ENCODE peak calls at places on chromosomes 2 and 18, in eight cellular contexts. One of them, this sample, is unnamed.

GRCh38 chr2:238379096-238379810 is 47.5 kb upstream of the ASB1 start:
- DNase-seq in uterus: no peak
- DNase-seq in fibroblast of mammary gland: no peak
- DNase-seq in K562: no peak
- DNase-seq in lower lobe of right lung: peak
- DNase-seq in NB4: peak
- DNase-seq in AG09319: no peak
- DNase-seq in left lung: peak
- DNase-seq in this sample: no peak

GRCh38 chr2:31324000-31324633 is 90.2 kb downstream of the EHD3 start:
- DNase-seq in uterus: no peak
- DNase-seq in fibroblast of mammary gland: no peak
- DNase-seq in K562: no peak
- DNase-seq in lower lobe of right lung: no peak
- DNase-seq in NB4: no peak
- DNase-seq in AG09319: no peak
- DNase-seq in left lung: no peak
- DNase-seq in this sample: no peak

GRCh38 chr2:219571311-219572236 is at the start of gene OBSL1:
- DNase-seq in uterus: peak
- DNase-seq in fibroblast of mammary gland: peak
- DNase-seq in K562: peak
- DNase-seq in lower lobe of right lung: peak
- DNase-seq in NB4: peak
- DNase-seq in AG09319: peak
- DNase-seq in left lung: peak
- DNase-seq in this sample: peak

GRCh38 chr2:178109813-178110212 is 2.4 kb upstream of the RBM45 start:
- DNase-seq in uterus: no peak
- DNase-seq in fibroblast of mammary gland: peak
- DNase-seq in K562: peak
- DNase-seq in lower lobe of right lung: no peak
- DNase-seq in NB4: peak
- DNase-seq in AG09319: no peak
- DNase-seq in left lung: no peak
- DNase-seq in this sample: no peak

GRCh38 chr2:204888222-204888621 is 342.9 kb downstream of the PARD3B start:
- DNase-seq in uterus: no peak
- DNase-seq in fibroblast of mammary gland: peak
- DNase-seq in K562: no peak
- DNase-seq in lower lobe of right lung: no peak
- DNase-seq in NB4: no peak
- DNase-seq in AG09319: no peak
- DNase-seq in left lung: no peak
- DNase-seq in this sample: no peak

GRCh38 chr2:206232287-206233035 is 42.0 kb upstream of the ZDBF2 start:
- DNase-seq in uterus: no peak
- DNase-seq in fibroblast of mammary gland: no peak
- DNase-seq in K562: no peak
- DNase-seq in lower lobe of right lung: no peak
- DNase-seq in NB4: no peak
- DNase-seq in AG09319: no peak
- DNase-seq in left lung: no peak
- DNase-seq in this sample: no peak

GRCh38 chr18:59070181-59070912 is 69.3 kb upstream of the SEC11C start:
- DNase-seq in uterus: peak
- DNase-seq in fibroblast of mammary gland: peak
- DNase-seq in K562: peak
- DNase-seq in lower lobe of right lung: peak
- DNase-seq in NB4: peak
- DNase-seq in AG09319: no peak
- DNase-seq in left lung: peak
- DNase-seq in this sample: peak

GRCh38 chr2:216992056-216992455 is 132.2 kb upstream of the TNP1 start:
- DNase-seq in uterus: peak
- DNase-seq in fibroblast of mammary gland: peak
- DNase-seq in K562: no peak
- DNase-seq in lower lobe of right lung: no peak
- DNase-seq in NB4: no peak
- DNase-seq in AG09319: no peak
- DNase-seq in left lung: no peak
- DNase-seq in this sample: no peak

GRCh38 chr2:7225848-7226247 is 308.6 kb downstream of the RNF144A start:
- DNase-seq in uterus: no peak
- DNase-seq in fibroblast of mammary gland: no peak
- DNase-seq in K562: no peak
- DNase-seq in lower lobe of right lung: no peak
- DNase-seq in NB4: no peak
- DNase-seq in AG09319: no peak
- DNase-seq in left lung: no peak
- DNase-seq in this sample: no peak

GRCh38 chr2:57333221-57333620 is 713.4 kb upstream of the VRK2 start:
- DNase-seq in uterus: no peak
- DNase-seq in fibroblast of mammary gland: no peak
- DNase-seq in K562: no peak
- DNase-seq in lower lobe of right lung: no peak
- DNase-seq in NB4: no peak
- DNase-seq in AG09319: no peak
- DNase-seq in left lung: no peak
- DNase-seq in this sample: no peak

GRCh38 chr2:66390811-66391210 is 44.1 kb upstream of the MEIS1 start:
- DNase-seq in uterus: no peak
- DNase-seq in fibroblast of mammary gland: no peak
- DNase-seq in K562: no peak
- DNase-seq in lower lobe of right lung: no peak
- DNase-seq in NB4: no peak
- DNase-seq in AG09319: no peak
- DNase-seq in left lung: no peak
- DNase-seq in this sample: no peak

GRCh38 chr2:234203135-234203984 is 152.9 kb downstream of the SPP2 start:
- DNase-seq in uterus: no peak
- DNase-seq in fibroblast of mammary gland: peak
- DNase-seq in K562: no peak
- DNase-seq in lower lobe of right lung: no peak
- DNase-seq in NB4: no peak
- DNase-seq in AG09319: peak
- DNase-seq in left lung: peak
- DNase-seq in this sample: no peak

GRCh38 chr2:172196768-172197322 is 94.1 kb upstream of the DLX2 start:
- DNase-seq in uterus: no peak
- DNase-seq in fibroblast of mammary gland: peak
- DNase-seq in K562: no peak
- DNase-seq in lower lobe of right lung: peak
- DNase-seq in NB4: peak
- DNase-seq in AG09319: peak
- DNase-seq in left lung: peak
- DNase-seq in this sample: no peak

GRCh38 chr2:2904721-2905340 is 472.8 kb downstream of the EIPR1 start:
- DNase-seq in uterus: no peak
- DNase-seq in fibroblast of mammary gland: no peak
- DNase-seq in K562: no peak
- DNase-seq in lower lobe of right lung: no peak
- DNase-seq in NB4: no peak
- DNase-seq in AG09319: no peak
- DNase-seq in left lung: no peak
- DNase-seq in this sample: no peak

GRCh38 chr2:1850031-1850430 is 105.7 kb upstream of the PXDN start:
- DNase-seq in uterus: no peak
- DNase-seq in fibroblast of mammary gland: no peak
- DNase-seq in K562: no peak
- DNase-seq in lower lobe of right lung: no peak
- DNase-seq in NB4: no peak
- DNase-seq in AG09319: no peak
- DNase-seq in left lung: no peak
- DNase-seq in this sample: no peak

GRCh38 chr2:56191617-56192016 is 7.8 kb downstream of the CCDC85A start:
- DNase-seq in uterus: no peak
- DNase-seq in fibroblast of mammary gland: peak
- DNase-seq in K562: no peak
- DNase-seq in lower lobe of right lung: no peak
- DNase-seq in NB4: peak
- DNase-seq in AG09319: no peak
- DNase-seq in left lung: no peak
- DNase-seq in this sample: peak

GRCh38 chr2:109285244-109285651 is 156.2 kb downstream of the SH3RF3 start:
- DNase-seq in uterus: no peak
- DNase-seq in fibroblast of mammary gland: peak
- DNase-seq in K562: no peak
- DNase-seq in lower lobe of right lung: no peak
- DNase-seq in NB4: peak
- DNase-seq in AG09319: no peak
- DNase-seq in left lung: no peak
- DNase-seq in this sample: no peak

GRCh38 chr2:219003267-219003634 is 10.0 kb upstream of the CRYBA2 start:
- DNase-seq in uterus: no peak
- DNase-seq in fibroblast of mammary gland: no peak
- DNase-seq in K562: no peak
- DNase-seq in lower lobe of right lung: no peak
- DNase-seq in NB4: no peak
- DNase-seq in AG09319: no peak
- DNase-seq in left lung: no peak
- DNase-seq in this sample: no peak

GRCh38 chr2:220835563-220835962 is 736.5 kb downstream of the EPHA4 start:
- DNase-seq in uterus: no peak
- DNase-seq in fibroblast of mammary gland: peak
- DNase-seq in K562: no peak
- DNase-seq in lower lobe of right lung: no peak
- DNase-seq in NB4: no peak
- DNase-seq in AG09319: no peak
- DNase-seq in left lung: no peak
- DNase-seq in this sample: no peak

GRCh38 chr2:235529621-235530020 is 35.8 kb downstream of the AGAP1 start:
- DNase-seq in uterus: no peak
- DNase-seq in fibroblast of mammary gland: no peak
- DNase-seq in K562: no peak
- DNase-seq in lower lobe of right lung: no peak
- DNase-seq in NB4: no peak
- DNase-seq in AG09319: no peak
- DNase-seq in left lung: peak
- DNase-seq in this sample: no peak

GRCh38 chr2:58448845-58449244 is 207.7 kb upstream of the FANCL start:
- DNase-seq in uterus: no peak
- DNase-seq in fibroblast of mammary gland: no peak
- DNase-seq in K562: no peak
- DNase-seq in lower lobe of right lung: no peak
- DNase-seq in NB4: no peak
- DNase-seq in AG09319: no peak
- DNase-seq in left lung: no peak
- DNase-seq in this sample: no peak

GRCh38 chr2:176744156-176744555 is 468.4 kb upstream of the HNRNPA3 start:
- DNase-seq in uterus: no peak
- DNase-seq in fibroblast of mammary gland: no peak
- DNase-seq in K562: no peak
- DNase-seq in lower lobe of right lung: no peak
- DNase-seq in NB4: no peak
- DNase-seq in AG09319: no peak
- DNase-seq in left lung: no peak
- DNase-seq in this sample: no peak

GRCh38 chr2:21301871-21302433 is 178.2 kb downstream of the TDRD15 start:
- DNase-seq in uterus: no peak
- DNase-seq in fibroblast of mammary gland: no peak
- DNase-seq in K562: no peak
- DNase-seq in lower lobe of right lung: no peak
- DNase-seq in NB4: no peak
- DNase-seq in AG09319: no peak
- DNase-seq in left lung: no peak
- DNase-seq in this sample: no peak

GRCh38 chr2:108920686-108921085 is 68.3 kb downstream of the EDAR start:
- DNase-seq in uterus: no peak
- DNase-seq in fibroblast of mammary gland: no peak
- DNase-seq in K562: no peak
- DNase-seq in lower lobe of right lung: no peak
- DNase-seq in NB4: no peak
- DNase-seq in AG09319: no peak
- DNase-seq in left lung: no peak
- DNase-seq in this sample: no peak

GRCh38 chr18:80200171-80200931 is 47.0 kb downstream of the PARD6G start:
- DNase-seq in uterus: no peak
- DNase-seq in fibroblast of mammary gland: no peak
- DNase-seq in K562: no peak
- DNase-seq in lower lobe of right lung: no peak
- DNase-seq in NB4: peak
- DNase-seq in AG09319: no peak
- DNase-seq in left lung: no peak
- DNase-seq in this sample: no peak
- TF ChIP-seq CTCF in uterus: no peak
- TF ChIP-seq CTCF in fibroblast of mammary gland: no peak
- TF ChIP-seq CTCF in K562: peak
- TF ChIP-seq CTCF in lower lobe of right lung: peak
- TF ChIP-seq CTCF in NB4: peak
- TF ChIP-seq CTCF in AG09319: no peak
- TF ChIP-seq CTCF in left lung: no peak
- TF ChIP-seq CTCF in this sample: no peak

GRCh38 chr18:41099451-41099850 is 855.6 kb upstream of the PIK3C3 start:
- DNase-seq in uterus: no peak
- DNase-seq in fibroblast of mammary gland: no peak
- DNase-seq in K562: no peak
- DNase-seq in lower lobe of right lung: no peak
- DNase-seq in NB4: no peak
- DNase-seq in AG09319: no peak
- DNase-seq in left lung: no peak
- DNase-seq in this sample: no peak

DNA sequence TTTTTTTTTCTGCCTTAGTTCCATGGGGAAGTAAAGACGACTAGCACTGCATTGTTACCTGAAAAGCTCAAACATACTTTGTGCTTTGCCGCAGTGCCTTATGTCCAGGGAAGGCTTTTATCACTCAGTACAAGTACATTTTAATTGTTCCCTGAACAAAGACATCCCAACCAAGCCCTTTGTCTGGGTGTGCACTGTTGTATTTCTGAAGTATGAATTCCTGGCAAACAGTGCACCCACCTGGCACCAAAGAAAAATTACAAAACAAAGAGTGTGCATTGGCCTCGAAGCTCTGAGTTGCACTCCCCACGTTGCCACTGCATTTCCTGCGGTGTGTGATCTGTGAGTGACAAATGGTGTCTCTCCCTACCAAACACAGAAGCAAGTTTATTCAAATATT is 858.5 kb upstream of the PIK3C3 start:
- DNase-seq in uterus: no peak
- DNase-seq in fibroblast of mammary gland: peak
- DNase-seq in K562: no peak
- DNase-seq in lower lobe of right lung: no peak
- DNase-seq in NB4: peak
- DNase-seq in AG09319: no peak
- DNase-seq in left lung: no peak
- DNase-seq in this sample: no peak
- TF ChIP-seq CTCF in uterus: no peak
- TF ChIP-seq CTCF in fibroblast of mammary gland: no peak
- TF ChIP-seq CTCF in K562: no peak
- TF ChIP-seq CTCF in lower lobe of right lung: no peak
- TF ChIP-seq CTCF in NB4: no peak
- TF ChIP-seq CTCF in AG09319: no peak
- TF ChIP-seq CTCF in left lung: no peak
- TF ChIP-seq CTCF in this sample: no peak

GRCh38 chr2:62724886-62725711 is 19.6 kb downstream of the EHBP1 start:
- DNase-seq in uterus: no peak
- DNase-seq in fibroblast of mammary gland: no peak
- DNase-seq in K562: peak
- DNase-seq in lower lobe of right lung: peak
- DNase-seq in NB4: peak
- DNase-seq in AG09319: no peak
- DNase-seq in left lung: no peak
- DNase-seq in this sample: peak
- TF ChIP-seq CTCF in uterus: no peak
- TF ChIP-seq CTCF in fibroblast of mammary gland: no peak
- TF ChIP-seq CTCF in K562: peak
- TF ChIP-seq CTCF in lower lobe of right lung: peak
- TF ChIP-seq CTCF in NB4: peak
- TF ChIP-seq CTCF in AG09319: no peak
- TF ChIP-seq CTCF in left lung: no peak
- TF ChIP-seq CTCF in this sample: no peak

GRCh38 chr18:13530879-13531387 is 195.4 kb downstream of the FAM210A start:
- DNase-seq in uterus: no peak
- DNase-seq in fibroblast of mammary gland: peak
- DNase-seq in K562: no peak
- DNase-seq in lower lobe of right lung: peak
- DNase-seq in NB4: peak
- DNase-seq in AG09319: peak
- DNase-seq in left lung: peak
- DNase-seq in this sample: peak
- TF ChIP-seq CTCF in uterus: peak
- TF ChIP-seq CTCF in fibroblast of mammary gland: peak
- TF ChIP-seq CTCF in K562: peak
- TF ChIP-seq CTCF in lower lobe of right lung: peak
- TF ChIP-seq CTCF in NB4: peak
- TF ChIP-seq CTCF in AG09319: peak
- TF ChIP-seq CTCF in left lung: peak
- TF ChIP-seq CTCF in this sample: no peak